ENCODE peak calls at places on chromosomes 11 and 22, in six cellular contexts. Q, F, B, Y, V and M are unnamed samples.

GRCh38 chr11:68328374-68329091 is 16.1 kb downstream of the LRP5 start:
- DNase-seq in Q (no peak), V (no peak), Y (no peak), B (no peak), F (peak), M (peak)

GRCh38 chr22:42970029-42970428 is 44.9 kb downstream of the PACSIN2 start:
- DNase-seq in Y (no peak), V (no peak), F (no peak), B (no peak), Q (no peak), M (no peak)

GRCh38 chr11:129434641-129435498 is 59.2 kb downstream of the BARX2 start:
- DNase-seq in Q (no peak), B (no peak), F (no peak), V (no peak), Y (no peak), M (no peak)

GRCh38 chr11:21520244-21520643 is 672.6 kb upstream of the ANO5 start:
- DNase-seq in Y (no peak), Q (no peak), B (no peak), V (no peak), F (no peak), M (no peak)

GRCh38 chr11:115498354-115498753 is 5.9 kb downstream of the CADM1 start:
- DNase-seq in F (no peak), Y (no peak), B (peak), V (no peak), Q (no peak), M (no peak)

GRCh38 chr11:31442086-31442485 is 67.3 kb downstream of the IMMP1L start:
- DNase-seq in F (no peak), Y (no peak), V (no peak), B (peak), Q (no peak), M (no peak)

GRCh38 chr11:110736158-110736553 is 23.9 kb upstream of the ARHGAP20 start:
- DNase-seq in F (no peak), Q (no peak), V (no peak), Y (no peak), B (no peak), M (no peak)

GRCh38 chr11:20116825-20117224 is 43.5 kb downstream of the DBX1 start:
- DNase-seq in F (no peak), Y (no peak), V (no peak), Q (peak), B (no peak), M (no peak)

GRCh38 chr11:116913000-116913399 is 75.6 kb upstream of the APOA1 start:
- DNase-seq in F (no peak), Y (no peak), B (no peak), V (no peak), Q (peak), M (no peak)

GRCh38 chr11:61141601-61142028 is 19.6 kb downstream of the VPS37C start:
- DNase-seq in F (no peak), Q (no peak), V (no peak), B (peak), Y (no peak), M (no peak)

GRCh38 chr11:62727833-62728721 is at the start of gene TTC9C:
- DNase-seq in F (peak), B (peak), Y (peak), V (peak), Q (peak), M (peak)

GRCh38 chr11:60561254-60561653 is 46.1 kb downstream of the MS4A13 start:
- DNase-seq in Q (no peak), Y (no peak), B (no peak), F (no peak), V (no peak), M (no peak)

GRCh38 chr11:107689317-107690202 is 22.3 kb downstream of the SLN start:
- DNase-seq in B (peak), V (peak), F (peak), Q (no peak), Y (peak), M (peak)

GRCh38 chr11:75301602-75302345 is 49.7 kb downstream of the ARRB1 start:
- DNase-seq in B (no peak), Y (no peak), F (no peak), V (no peak), Q (no peak), M (no peak)

GRCh38 chr11:64466115-64466718 is 107.3 kb downstream of the RPS6KA4 start:
- DNase-seq in V (no peak), B (no peak), F (no peak), Q (no peak), Y (no peak), M (no peak)

GRCh38 chr11:102930451-102930850 is 25.1 kb downstream of the MMP13 start:
- DNase-seq in F (no peak), Y (no peak), Q (no peak), V (no peak), B (no peak), M (no peak)

GRCh38 chr22:20563464-20563906 is 56.1 kb downstream of the MED15 start:
- DNase-seq in B (no peak), Q (no peak), F (no peak), V (no peak), Y (no peak), M (no peak)

GRCh38 chr22:40529817-40530216 is 106.7 kb downstream of the MRTFA start:
- DNase-seq in F (no peak), V (no peak), Q (no peak), B (no peak), Y (no peak), M (no peak)

GRCh38 chr22:21657361-21658118 is 8.3 kb upstream of the PPIL2 start:
- DNase-seq in Y (peak), B (peak), V (no peak), F (peak), Q (no peak), M (no peak)

GRCh38 chr11:1310772-1311468 is 1.5 kb upstream of the TOLLIP start:
- DNase-seq in Y (no peak), B (no peak), Q (no peak), V (no peak), F (no peak), M (no peak)

GRCh38 chr11:64112771-64113461 is 53.0 kb downstream of the MACROD1 start:
- DNase-seq in F (no peak), Y (no peak), Q (no peak), B (no peak), V (no peak), M (no peak)

GRCh38 chr22:20795014-20795413 is 21.1 kb downstream of the SERPIND1 start:
- DNase-seq in B (no peak), F (no peak), Q (no peak), Y (no peak), V (no peak), M (no peak)

GRCh38 chr11:72570893-72571741 is 103.1 kb downstream of the PDE2A start:
- DNase-seq in B (no peak), Y (no peak), F (no peak), V (no peak), Q (no peak), M (no peak)

GRCh38 chr11:124740277-124740882 is 638 bp downstream of the NRGN start:
- DNase-seq in Y (peak), Q (no peak), B (no peak), V (no peak), F (no peak), M (peak)

GRCh38 chr11:128814856-128815705 is 52.0 kb downstream of the KCNJ1 start:
- DNase-seq in Q (peak), B (no peak), Y (no peak), V (no peak), F (no peak), M (no peak)

GRCh38 chr11:6418199-6418957 is 516 bp downstream of the APBB1 start:
- DNase-seq in V (no peak), Y (no peak), F (no peak), B (no peak), Q (no peak), M (no peak)

GRCh38 chr11:37394236-37394870 is 796.3 kb upstream of the RAG2 start:
- DNase-seq in V (no peak), B (no peak), F (no peak), Q (no peak), Y (peak), M (no peak)

GRCh38 chr11:9206496-9206895 is 58.7 kb downstream of the DENND5A start:
- DNase-seq in V (no peak), Y (no peak), Q (no peak), B (no peak), F (no peak), M (no peak)

GRCh38 chr11:117045956-117046355 is 52.3 kb downstream of the SIK3 start:
- DNase-seq in F (peak), V (no peak), Y (no peak), B (no peak), Q (no peak), M (no peak)

GRCh38 chr11:65170058-65170534 is at the start of gene SPDYC:
- DNase-seq in Q (no peak), B (no peak), F (no peak), Y (no peak), V (no peak), M (no peak)

GRCh38 chr11:74037309-74037708 is 28.4 kb upstream of the UCP3 start:
- DNase-seq in V (no peak), Y (no peak), Q (no peak), B (no peak), F (no peak), M (no peak)

GRCh38 chr11:28675183-28675582 is 567.0 kb downstream of the METTL15 start:
- DNase-seq in V (no peak), F (no peak), B (no peak), Q (no peak), Y (no peak), M (no peak)

GRCh38 chr11:73393479-73394415 is 17.5 kb downstream of the RELT start:
- DNase-seq in B (peak), Q (peak), V (peak), F (peak), Y (peak), M (peak)

GRCh38 chr11:112652786-112653390 is 308.3 kb upstream of the NCAM1 start:
- DNase-seq in Y (no peak), V (no peak), F (no peak), Q (no peak), B (no peak), M (no peak)